ENCODE peak calls at places on chromosomes 6 and 20, in ten cellular contexts. One of them, this sample, is unnamed.

GRCh38 chr6:31396422-31397152 is 6.8 kb upstream of the MICA start:
- DNase-seq in SK-N-SH: peak; percentile 68
- DNase-seq in K562: peak; percentile 76
- DNase-seq in A549: peak; percentile 43
- DNase-seq in transverse colon: peak; percentile 92
- DNase-seq in tibial nerve: peak; percentile 84
- DNase-seq in stomach: peak; percentile 88
- DNase-seq in upper lobe of left lung: no peak
- DNase-seq in HepG2: peak; percentile 68
- DNase-seq in suprapubic skin: peak; percentile 88
- DNase-seq in this sample: peak; percentile 70

GRCh38 chr6:156676721-156677120 is 100.5 kb upstream of the ARID1B start:
- DNase-seq in SK-N-SH: no peak
- DNase-seq in K562: no peak
- DNase-seq in A549: no peak
- DNase-seq in transverse colon: no peak
- DNase-seq in tibial nerve: no peak
- DNase-seq in stomach: no peak
- DNase-seq in upper lobe of left lung: no peak
- DNase-seq in HepG2: no peak
- DNase-seq in suprapubic skin: no peak
- DNase-seq in this sample: no peak

GRCh38 chr6:18861182-18861581 is 474.0 kb downstream of the RNF144B start:
- DNase-seq in SK-N-SH: no peak
- DNase-seq in K562: no peak
- DNase-seq in A549: no peak
- DNase-seq in transverse colon: no peak
- DNase-seq in tibial nerve: no peak
- DNase-seq in stomach: no peak
- DNase-seq in upper lobe of left lung: no peak
- DNase-seq in HepG2: no peak
- DNase-seq in suprapubic skin: no peak
- DNase-seq in this sample: no peak

GRCh38 chr6:126054802-126055201 is 68.5 kb downstream of the TRMT11 start:
- DNase-seq in SK-N-SH: no peak
- DNase-seq in K562: no peak
- DNase-seq in A549: no peak
- DNase-seq in transverse colon: no peak
- DNase-seq in tibial nerve: no peak
- DNase-seq in stomach: no peak
- DNase-seq in upper lobe of left lung: no peak
- DNase-seq in HepG2: no peak
- DNase-seq in suprapubic skin: no peak
- DNase-seq in this sample: no peak

GRCh38 chr20:5056801-5057599 is 55.7 kb upstream of the SLC23A2 start:
- DNase-seq in SK-N-SH: no peak
- DNase-seq in K562: peak; percentile 63
- DNase-seq in A549: peak; percentile 77
- DNase-seq in transverse colon: peak; percentile 55
- DNase-seq in tibial nerve: no peak
- DNase-seq in stomach: peak; percentile 43
- DNase-seq in upper lobe of left lung: no peak
- DNase-seq in HepG2: peak; percentile 69
- DNase-seq in suprapubic skin: no peak
- DNase-seq in this sample: no peak

GRCh38 chr6:83431545-83432165 is 804 bp upstream of the ME1 start:
- DNase-seq in SK-N-SH: no peak
- DNase-seq in K562: peak; percentile 16
- DNase-seq in A549: no peak
- DNase-seq in transverse colon: peak; percentile 85
- DNase-seq in tibial nerve: no peak
- DNase-seq in stomach: peak; percentile 48
- DNase-seq in upper lobe of left lung: no peak
- DNase-seq in HepG2: no peak
- DNase-seq in suprapubic skin: no peak
- DNase-seq in this sample: no peak

GRCh38 chr20:4471221-4471620 is 250.5 kb upstream of the PRND start:
- DNase-seq in SK-N-SH: no peak
- DNase-seq in K562: no peak
- DNase-seq in A549: no peak
- DNase-seq in transverse colon: no peak
- DNase-seq in tibial nerve: no peak
- DNase-seq in stomach: no peak
- DNase-seq in upper lobe of left lung: no peak
- DNase-seq in HepG2: no peak
- DNase-seq in suprapubic skin: no peak
- DNase-seq in this sample: no peak

GRCh38 chr6:39269971-39270370 is 40.7 kb upstream of the KCNK5 start:
- DNase-seq in SK-N-SH: no peak
- DNase-seq in K562: no peak
- DNase-seq in A549: no peak
- DNase-seq in transverse colon: no peak
- DNase-seq in tibial nerve: no peak
- DNase-seq in stomach: no peak
- DNase-seq in upper lobe of left lung: no peak
- DNase-seq in HepG2: no peak
- DNase-seq in suprapubic skin: no peak
- DNase-seq in this sample: no peak

GRCh38 chr6:36612101-36612625 is 18.0 kb downstream of the SRSF3 start:
- DNase-seq in SK-N-SH: no peak
- DNase-seq in K562: no peak
- DNase-seq in A549: no peak
- DNase-seq in transverse colon: no peak
- DNase-seq in tibial nerve: no peak
- DNase-seq in stomach: no peak
- DNase-seq in upper lobe of left lung: no peak
- DNase-seq in HepG2: no peak
- DNase-seq in suprapubic skin: peak; percentile 39
- DNase-seq in this sample: no peak

GRCh38 chr6:105458552-105458951 is 55.7 kb upstream of the PREP start:
- DNase-seq in SK-N-SH: no peak
- DNase-seq in K562: no peak
- DNase-seq in A549: no peak
- DNase-seq in transverse colon: no peak
- DNase-seq in tibial nerve: no peak
- DNase-seq in stomach: no peak
- DNase-seq in upper lobe of left lung: no peak
- DNase-seq in HepG2: no peak
- DNase-seq in suprapubic skin: no peak
- DNase-seq in this sample: no peak

GRCh38 chr6:81792826-81793225 is 40.3 kb upstream of the TENT5A start:
- DNase-seq in SK-N-SH: no peak
- DNase-seq in K562: no peak
- DNase-seq in A549: no peak
- DNase-seq in transverse colon: no peak
- DNase-seq in tibial nerve: no peak
- DNase-seq in stomach: no peak
- DNase-seq in upper lobe of left lung: no peak
- DNase-seq in HepG2: no peak
- DNase-seq in suprapubic skin: no peak
- DNase-seq in this sample: no peak

GRCh38 chr6:2237001-2237400 is 8.4 kb downstream of the GMDS start:
- DNase-seq in SK-N-SH: no peak
- DNase-seq in K562: no peak
- DNase-seq in A549: no peak
- DNase-seq in transverse colon: no peak
- DNase-seq in tibial nerve: no peak
- DNase-seq in stomach: no peak
- DNase-seq in upper lobe of left lung: no peak
- DNase-seq in HepG2: no peak
- DNase-seq in suprapubic skin: no peak
- DNase-seq in this sample: no peak

GRCh38 chr20:19699132-19699971 is 58.7 kb upstream of the RIN2 start:
- DNase-seq in SK-N-SH: no peak
- DNase-seq in K562: no peak
- DNase-seq in A549: no peak
- DNase-seq in transverse colon: no peak
- DNase-seq in tibial nerve: no peak
- DNase-seq in stomach: no peak
- DNase-seq in upper lobe of left lung: no peak
- DNase-seq in HepG2: no peak
- DNase-seq in suprapubic skin: no peak
- DNase-seq in this sample: no peak

GRCh38 chr20:62822788-62823651 is 6.2 kb downstream of the COL9A3 start:
- DNase-seq in SK-N-SH: peak; percentile 89
- DNase-seq in K562: peak; percentile 93
- DNase-seq in A549: peak; percentile 92
- DNase-seq in transverse colon: peak; percentile 85
- DNase-seq in tibial nerve: no peak
- DNase-seq in stomach: peak; percentile 74
- DNase-seq in upper lobe of left lung: peak; percentile 39
- DNase-seq in HepG2: peak; percentile 98
- DNase-seq in suprapubic skin: no peak
- DNase-seq in this sample: no peak

DNA sequence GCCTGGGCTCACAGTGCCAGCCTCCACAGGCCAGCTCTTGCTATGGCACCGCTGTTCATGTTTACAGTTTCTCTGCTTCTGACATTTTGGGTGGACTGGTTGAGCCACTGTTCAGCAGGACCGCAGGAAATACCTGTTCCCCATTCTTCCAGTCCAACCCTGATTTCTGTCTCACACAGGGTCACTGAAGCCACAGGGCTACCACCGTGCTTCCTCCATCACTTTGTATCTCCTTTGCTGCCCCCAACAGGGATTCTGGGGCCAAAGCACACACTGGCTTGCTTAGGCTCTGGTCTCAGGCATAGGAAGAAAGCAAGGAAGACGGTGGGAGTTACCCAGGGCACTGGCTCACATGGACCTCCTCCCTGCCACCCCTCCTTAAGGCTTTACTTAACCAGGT is 164.5 kb downstream of the UNC5CL start:
- DNase-seq in SK-N-SH: no peak
- DNase-seq in K562: no peak
- DNase-seq in A549: no peak
- DNase-seq in transverse colon: no peak
- DNase-seq in tibial nerve: no peak
- DNase-seq in stomach: no peak
- DNase-seq in upper lobe of left lung: no peak
- DNase-seq in HepG2: no peak
- DNase-seq in suprapubic skin: no peak
- DNase-seq in this sample: no peak
- TF ChIP-seq CTCF in SK-N-SH: peak; percentile 18
- TF ChIP-seq CTCF in K562: peak; percentile 32
- TF ChIP-seq CTCF in A549: no peak
- TF ChIP-seq CTCF in transverse colon: no peak
- TF ChIP-seq CTCF in tibial nerve: no peak
- TF ChIP-seq CTCF in stomach: no peak
- TF ChIP-seq CTCF in upper lobe of left lung: no peak
- TF ChIP-seq CTCF in HepG2: peak; percentile 55
- TF ChIP-seq CTCF in suprapubic skin: no peak
- TF ChIP-seq CTCF in this sample: no peak

DNA sequence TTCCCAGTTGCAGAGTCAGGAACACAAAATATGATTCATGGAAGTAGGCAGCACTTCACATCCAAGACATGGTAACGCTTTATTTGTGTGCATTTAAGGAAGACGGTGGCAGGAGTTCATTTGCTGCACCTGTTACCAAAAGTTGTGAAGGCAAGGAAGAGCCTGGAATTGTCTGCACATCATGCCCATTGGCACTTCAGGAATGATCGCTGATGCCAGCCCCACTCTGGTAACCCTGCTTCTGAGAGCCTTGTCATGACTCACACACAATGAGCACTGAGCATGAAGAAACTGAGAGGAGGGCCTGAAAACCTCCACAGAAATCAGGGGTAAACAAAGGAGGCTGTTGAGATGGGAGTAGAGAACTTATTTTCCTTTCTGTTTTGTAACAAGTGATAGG is 181.1 kb downstream of the RPS12 start:
- DNase-seq in SK-N-SH: no peak
- DNase-seq in K562: no peak
- DNase-seq in A549: no peak
- DNase-seq in transverse colon: no peak
- DNase-seq in tibial nerve: no peak
- DNase-seq in stomach: no peak
- DNase-seq in upper lobe of left lung: no peak
- DNase-seq in HepG2: no peak
- DNase-seq in suprapubic skin: no peak
- DNase-seq in this sample: no peak
- TF ChIP-seq EP300 in SK-N-SH: no peak
- TF ChIP-seq EP300 in K562: no peak
- TF ChIP-seq EP300 in A549: no peak
- TF ChIP-seq EP300 in transverse colon: no peak
- TF ChIP-seq EP300 in tibial nerve: no peak
- TF ChIP-seq EP300 in stomach: no peak
- TF ChIP-seq EP300 in upper lobe of left lung: no peak
- TF ChIP-seq EP300 in HepG2: no peak
- TF ChIP-seq EP300 in suprapubic skin: no peak
- TF ChIP-seq EP300 in this sample: no peak

GRCh38 chr6:122399348-122400120 is at the start of gene HSF2:
- DNase-seq in SK-N-SH: peak; percentile 94
- DNase-seq in K562: peak; percentile 96
- DNase-seq in A549: peak; percentile 79
- DNase-seq in transverse colon: peak; percentile 96
- DNase-seq in tibial nerve: peak; percentile 92
- DNase-seq in stomach: peak; percentile 96
- DNase-seq in upper lobe of left lung: peak; percentile 97
- DNase-seq in HepG2: peak; percentile 96
- DNase-seq in suprapubic skin: peak; percentile 98
- DNase-seq in this sample: peak; percentile 95
- TF ChIP-seq CTCF in SK-N-SH: peak; percentile 32
- TF ChIP-seq CTCF in K562: peak; percentile 31
- TF ChIP-seq CTCF in A549: no peak
- TF ChIP-seq CTCF in transverse colon: peak; percentile 26
- TF ChIP-seq CTCF in tibial nerve: peak; percentile 42
- TF ChIP-seq CTCF in stomach: peak; percentile 21
- TF ChIP-seq CTCF in upper lobe of left lung: no peak
- TF ChIP-seq CTCF in HepG2: peak; percentile 61
- TF ChIP-seq CTCF in suprapubic skin: peak; percentile 40
- TF ChIP-seq CTCF in this sample: no peak

GRCh38 chr20:15792855-15793254 is 780.4 kb downstream of the KIF16B start:
- DNase-seq in SK-N-SH: no peak
- DNase-seq in K562: no peak
- DNase-seq in A549: no peak
- DNase-seq in transverse colon: no peak
- DNase-seq in tibial nerve: no peak
- DNase-seq in stomach: no peak
- DNase-seq in upper lobe of left lung: no peak
- DNase-seq in HepG2: no peak
- DNase-seq in suprapubic skin: no peak
- DNase-seq in this sample: no peak

GRCh38 chr20:15784020-15784419 is 789.2 kb downstream of the KIF16B start:
- DNase-seq in SK-N-SH: no peak
- DNase-seq in K562: no peak
- DNase-seq in A549: no peak
- DNase-seq in transverse colon: no peak
- DNase-seq in tibial nerve: no peak
- DNase-seq in stomach: no peak
- DNase-seq in upper lobe of left lung: no peak
- DNase-seq in HepG2: no peak
- DNase-seq in suprapubic skin: no peak
- DNase-seq in this sample: no peak

DNA sequence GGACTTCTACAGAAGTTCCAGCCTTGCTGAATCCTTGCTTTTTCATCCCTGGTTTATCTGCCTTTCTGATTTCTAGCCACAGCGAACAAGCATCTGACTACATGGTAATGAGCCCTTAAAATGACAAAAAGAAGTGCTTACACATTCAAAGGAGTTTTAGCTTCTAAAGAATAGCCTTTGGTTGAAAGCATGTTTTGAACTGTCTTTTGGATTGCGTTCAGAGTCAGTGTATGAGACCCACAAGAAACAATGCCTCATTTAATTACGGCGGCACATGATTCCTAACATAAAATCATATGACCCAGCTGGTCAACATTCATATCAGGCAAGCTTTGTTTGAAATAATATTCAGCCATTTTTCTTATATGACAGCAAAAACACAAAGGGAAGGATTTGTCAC is 784.2 kb downstream of the KIF16B start:
- DNase-seq in SK-N-SH: no peak
- DNase-seq in K562: no peak
- DNase-seq in A549: no peak
- DNase-seq in transverse colon: no peak
- DNase-seq in tibial nerve: no peak
- DNase-seq in stomach: no peak
- DNase-seq in upper lobe of left lung: no peak
- DNase-seq in HepG2: no peak
- DNase-seq in suprapubic skin: no peak
- DNase-seq in this sample: no peak
- TF ChIP-seq EP300 in SK-N-SH: no peak
- TF ChIP-seq EP300 in K562: no peak
- TF ChIP-seq EP300 in A549: no peak
- TF ChIP-seq EP300 in transverse colon: no peak
- TF ChIP-seq EP300 in tibial nerve: peak; percentile 84
- TF ChIP-seq EP300 in stomach: no peak
- TF ChIP-seq EP300 in upper lobe of left lung: no peak
- TF ChIP-seq EP300 in HepG2: no peak
- TF ChIP-seq EP300 in suprapubic skin: no peak
- TF ChIP-seq EP300 in this sample: no peak